ENCODE peak calls at places on chromosome 13, in eight cellular contexts. W is astrocyte, I is neuronal stem cell, Z is PC-3, L is fibroblast of lung, B is SK-N-SH, U is endothelial cell of umbilical vein, G is H9. K is an unnamed sample. For H3K4me1, the result is how much of the 10 kb centered on the place peaks cover.

GRCh38 chr13:73254827-73255226 is 196.0 kb downstream of the KLF5 start:
- DNase-seq in G (no peak), Z (peak), I (no peak), L (no peak), W (no peak), B (no peak), U (peak), K (no peak)

GRCh38 chr13:27857271-27857670 is 62.5 kb upstream of the PDX1 start:
- DNase-seq in B (no peak), G (no peak), I (no peak), W (no peak), U (no peak), Z (no peak), L (no peak), K (no peak)

GRCh38 chr13:55106509-55106908 is 2034.2 kb upstream of the PRR20A start:
- DNase-seq in I (no peak), L (no peak), G (no peak), Z (no peak), B (no peak), U (no peak), W (no peak), K (no peak)

GRCh38 chr13:114108141-114108761 is 24.2 kb downstream of the RASA3 start:
- DNase-seq in B (no peak), I (no peak), G (no peak), W (no peak), Z (no peak), L (no peak), U (no peak), K (no peak)

GRCh38 chr13:106306748-106307277 is 228.6 kb downstream of the EFNB2 start:
- DNase-seq in W (no peak), Z (no peak), L (no peak), I (no peak), U (no peak), B (no peak), G (no peak), K (no peak)

GRCh38 chr13:42039946-42040729 is 8.3 kb upstream of the DGKH start:
- DNase-seq in I (peak), L (peak), B (peak), U (peak), Z (peak), G (peak), W (peak), K (peak)

GRCh38 chr13:24851546-24851945 is 87.6 kb downstream of the RNF17 start:
- DNase-seq in B (no peak), U (no peak), I (no peak), G (no peak), W (no peak), Z (peak), L (peak), K (no peak)

GRCh38 chr13:92259523-92259922 is 861.1 kb downstream of the GPC5 start:
- DNase-seq in I (no peak), Z (no peak), U (no peak), L (no peak), G (no peak), W (no peak), B (no peak), K (no peak)

GRCh38 chr13:46698910-46699460 is 98.0 kb downstream of the ESD start:
- DNase-seq in Z (no peak), G (no peak), B (peak), I (no peak), L (peak), U (peak), W (no peak), K (no peak)

GRCh38 chr13:94988654-94989053 is 276.3 kb upstream of the SOX21 start:
- DNase-seq in I (no peak), G (peak), Z (no peak), U (peak), B (no peak), W (no peak), L (no peak), K (no peak)

GRCh38 chr13:21970172-21970571 is 299.3 kb downstream of the FGF9 start:
- DNase-seq in I (no peak), B (no peak), Z (no peak), G (no peak), L (no peak), W (no peak), U (no peak), K (no peak)

GRCh38 chr13:51781246-51782022 is 22.5 kb downstream of the DHRS12 start:
- DNase-seq in U (peak), B (peak), I (no peak), L (no peak), Z (peak), W (no peak), G (peak), K (no peak)

GRCh38 chr13:74372511-74372910 is 238.3 kb upstream of the KLF12 start:
- DNase-seq in U (no peak), G (no peak), W (no peak), Z (no peak), B (no peak), I (no peak), L (peak), K (no peak)

GRCh38 chr13:97182065-97182890 is 39.9 kb upstream of the MBNL2 start:
- DNase-seq in G (no peak), W (no peak), L (no peak), U (no peak), Z (peak), I (no peak), B (no peak), K (no peak)

GRCh38 chr13:52459668-52460067 is 4.4 kb downstream of the CKAP2 start:
- DNase-seq in L (peak), B (no peak), G (no peak), U (peak), Z (peak), W (peak), I (no peak), K (no peak)

GRCh38 chr13:33392794-33393371 is 107.3 kb upstream of the STARD13 start:
- DNase-seq in I (no peak), W (no peak), B (no peak), Z (no peak), L (no peak), U (no peak), G (no peak), K (no peak)

GRCh38 chr13:112068531-112069062 is 1.6 kb downstream of the SOX1 start:
- DNase-seq in G (no peak), U (no peak), L (no peak), I (no peak), W (no peak), Z (no peak), B (no peak), K (no peak)

GRCh38 chr13:50685491-50685890 is 158.0 kb downstream of the DLEU7 start:
- DNase-seq in G (no peak), L (peak), Z (peak), I (no peak), W (peak), B (no peak), U (peak), K (no peak)

GRCh38 chr13:99468971-99469545 is 32.2 kb upstream of the TM9SF2 start:
- DNase-seq in L (no peak), G (no peak), I (peak), B (no peak), U (no peak), Z (no peak), W (no peak), K (no peak)

GRCh38 chr13:28657784-28658538 is 969 bp upstream of the POMP start:
- DNase-seq in B (peak), W (no peak), G (no peak), Z (no peak), U (peak), L (peak), I (no peak), K (no peak)

GRCh38 chr13:70375718-70376117 is 267.5 kb upstream of the KLHL1 start:
- DNase-seq in W (no peak), Z (no peak), U (no peak), G (no peak), B (no peak), L (no peak), I (no peak), K (no peak)

GRCh38 chr13:27194895-27195764 is 23.5 kb upstream of the USP12 start:
- DNase-seq in L (peak), U (peak), I (peak), W (peak), Z (peak), B (no peak), G (peak), K (no peak)

GRCh38 chr13:28659611-28659970 is 661 bp downstream of the POMP start:
- DNase-seq in L (peak), U (peak), I (no peak), G (no peak), Z (peak), W (peak), B (no peak), K (peak)

GRCh38 chr13:32538234-32538620 is 368 bp downstream of the N4BP2L2 start:
- DNase-seq in U (no peak), L (peak), I (no peak), G (no peak), W (peak), B (peak), Z (no peak), K (peak)

GRCh38 chr13:98478134-98479129 is 98.5 kb downstream of the STK24 start:
- DNase-seq in B (peak), W (peak), G (peak), I (peak), L (peak), U (peak), Z (peak), K (no peak)

GRCh38 chr13:43267916-43268315 is 244.5 kb downstream of the DNAJC15 start:
- DNase-seq in B (no peak), U (no peak), L (no peak), Z (no peak), G (no peak), W (no peak), I (no peak), K (no peak)
- H3K4me2 ChIP-seq in B (peak), U (no peak), L (no peak), Z (peak), G (no peak), W (no peak), I (no peak), K (no peak)

DNA sequence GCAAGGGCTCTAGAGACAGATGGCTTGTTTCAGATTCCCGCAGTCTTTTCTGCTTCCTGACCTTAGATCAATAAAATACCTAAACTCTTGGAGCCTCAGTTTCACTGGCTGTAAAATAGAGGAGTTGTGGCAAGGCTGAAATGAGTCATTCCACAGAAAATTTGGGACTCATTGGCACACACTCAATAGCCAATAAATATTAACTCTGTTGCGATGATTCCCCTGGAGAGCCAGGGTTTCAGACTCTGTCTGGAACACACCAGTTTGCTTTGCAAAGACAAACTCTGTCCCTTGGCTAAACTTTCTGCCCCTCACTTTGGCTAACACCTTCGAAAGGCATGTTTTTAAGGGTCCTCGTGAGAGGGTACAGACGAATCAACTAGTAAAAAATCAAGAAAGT is 18.1 kb upstream of the UBE2L5 start:
- DNase-seq in Z (no peak), G (no peak), W (no peak), L (no peak), I (no peak), B (no peak), U (no peak), K (no peak)
- H3K9ac ChIP-seq in Z (no peak), G (no peak), W (no peak), L (no peak), I (no peak), B (no peak), U (no peak), K (no peak)

GRCh38 chr13:110910013-110910890 is 4.6 kb downstream of the ANKRD10 start:
- DNase-seq in Z (no peak), W (no peak), U (peak), I (no peak), L (no peak), B (no peak), G (no peak), K (no peak)
- H3K4me1 ChIP-seq in Z (half or more), W (under half), U (under half), I (under half), L (under half), B (under half), G (under half), K (under half)

DNA sequence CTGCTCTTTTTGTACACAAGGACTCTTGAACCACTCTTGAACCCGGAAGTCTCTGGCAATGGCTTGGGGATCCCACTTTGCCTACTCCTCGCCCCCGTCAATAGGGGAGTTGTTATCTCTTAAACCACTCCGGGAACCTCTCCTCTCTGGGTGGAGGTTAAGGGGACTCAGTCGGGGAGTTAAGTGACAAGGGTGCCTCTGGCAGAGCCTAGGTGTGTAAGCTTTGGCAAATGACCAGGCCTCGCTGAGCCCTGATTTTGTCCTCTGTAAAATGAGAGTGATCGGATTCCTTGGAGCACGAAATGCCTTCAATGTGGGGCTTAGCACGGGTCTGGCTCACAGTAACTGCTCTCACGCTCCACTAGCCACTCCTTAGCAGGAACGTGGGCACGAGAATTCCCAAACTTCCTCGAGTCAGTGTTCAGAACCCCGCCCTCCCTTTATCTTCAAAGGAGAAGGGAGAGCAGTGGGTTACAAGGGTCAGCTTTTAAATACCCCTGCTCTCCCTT is 193.3 kb downstream of the KATNAL1 start:
- DNase-seq in W (peak), B (no peak), U (no peak), I (no peak), G (peak), Z (no peak), L (no peak), K (no peak)
- H3K4me2 ChIP-seq in W (peak), B (peak), U (peak), I (peak), G (peak), Z (peak), L (peak), K (peak)

K was measured in MM.1S.